ENCODE peak calls at places on chromosomes 3 and 15, in five cellular contexts. One of them, this sample, is unnamed.

GRCh38 chr3:143697975-143698374 is 150.3 kb downstream of the SLC9A9 start:
- DNase-seq in mucosa of descending colon: no peak
- DNase-seq in sigmoid colon: no peak
- DNase-seq in heart left ventricle: no peak
- DNase-seq in body of pancreas: no peak
- DNase-seq in this sample: no peak

GRCh38 chr3:194259982-194260856 is 90.9 kb downstream of the CPN2 start:
- DNase-seq in mucosa of descending colon: no peak
- DNase-seq in sigmoid colon: no peak
- DNase-seq in heart left ventricle: no peak
- DNase-seq in body of pancreas: no peak
- DNase-seq in this sample: no peak

GRCh38 chr3:150030841-150031240 is 60.1 kb upstream of the PFN2 start:
- DNase-seq in mucosa of descending colon: no peak
- DNase-seq in sigmoid colon: no peak
- DNase-seq in heart left ventricle: no peak
- DNase-seq in body of pancreas: no peak
- DNase-seq in this sample: no peak

GRCh38 chr15:72474466-72474911 is 359 bp downstream of the ARIH1 start:
- DNase-seq in mucosa of descending colon: no peak
- DNase-seq in sigmoid colon: no peak
- DNase-seq in heart left ventricle: peak; percentile 73
- DNase-seq in body of pancreas: no peak
- DNase-seq in this sample: peak; percentile 50

GRCh38 chr3:129014148-129014547 is 13.0 kb downstream of the EFCC1 start:
- DNase-seq in mucosa of descending colon: peak; percentile 52
- DNase-seq in sigmoid colon: no peak
- DNase-seq in heart left ventricle: peak; percentile 76
- DNase-seq in body of pancreas: no peak
- DNase-seq in this sample: no peak

GRCh38 chr15:62644874-62645755 is 397.4 kb upstream of the TPM1 start:
- DNase-seq in mucosa of descending colon: no peak
- DNase-seq in sigmoid colon: no peak
- DNase-seq in heart left ventricle: no peak
- DNase-seq in body of pancreas: no peak
- DNase-seq in this sample: no peak

GRCh38 chr15:75723171-75723846 is 10.7 kb upstream of the CSPG4 start:
- DNase-seq in mucosa of descending colon: peak; percentile 22
- DNase-seq in sigmoid colon: peak; percentile 72
- DNase-seq in heart left ventricle: no peak
- DNase-seq in body of pancreas: no peak
- DNase-seq in this sample: no peak

GRCh38 chr3:12906141-12906915 is 65.0 kb upstream of the RPL32 start:
- DNase-seq in mucosa of descending colon: peak; percentile 37
- DNase-seq in sigmoid colon: no peak
- DNase-seq in heart left ventricle: peak; percentile 56
- DNase-seq in body of pancreas: no peak
- DNase-seq in this sample: peak; percentile 61

GRCh38 chr3:13836658-13837587 is 42.9 kb downstream of the WNT7A start:
- DNase-seq in mucosa of descending colon: no peak
- DNase-seq in sigmoid colon: no peak
- DNase-seq in heart left ventricle: no peak
- DNase-seq in body of pancreas: no peak
- DNase-seq in this sample: no peak

GRCh38 chr3:66047321-66048050 is 8.8 kb upstream of the MAGI1 start:
- DNase-seq in mucosa of descending colon: no peak
- DNase-seq in sigmoid colon: no peak
- DNase-seq in heart left ventricle: no peak
- DNase-seq in body of pancreas: no peak
- DNase-seq in this sample: no peak

GRCh38 chr3:39900462-39901002 is 91.1 kb downstream of the MYRIP start:
- DNase-seq in mucosa of descending colon: no peak
- DNase-seq in sigmoid colon: no peak
- DNase-seq in heart left ventricle: no peak
- DNase-seq in body of pancreas: no peak
- DNase-seq in this sample: no peak

GRCh38 chr3:160577551-160578195 is 12.3 kb upstream of the KPNA4 start:
- DNase-seq in mucosa of descending colon: no peak
- DNase-seq in sigmoid colon: no peak
- DNase-seq in heart left ventricle: no peak
- DNase-seq in body of pancreas: peak; percentile 31
- DNase-seq in this sample: no peak

GRCh38 chr3:124847863-124848262 is 39.3 kb downstream of the ITGB5 start:
- DNase-seq in mucosa of descending colon: no peak
- DNase-seq in sigmoid colon: no peak
- DNase-seq in heart left ventricle: no peak
- DNase-seq in body of pancreas: no peak
- DNase-seq in this sample: no peak

GRCh38 chr3:11140054-11140712 is 14.1 kb upstream of the HRH1 start:
- DNase-seq in mucosa of descending colon: peak; percentile 63
- DNase-seq in sigmoid colon: no peak
- DNase-seq in heart left ventricle: no peak
- DNase-seq in body of pancreas: no peak
- DNase-seq in this sample: peak; percentile 74

GRCh38 chr15:34366271-34367043 is 539 bp downstream of the LPCAT4 start:
- DNase-seq in mucosa of descending colon: peak; percentile 90
- DNase-seq in sigmoid colon: peak; percentile 81
- DNase-seq in heart left ventricle: peak; percentile 81
- DNase-seq in body of pancreas: peak; percentile 77
- DNase-seq in this sample: peak; percentile 78

GRCh38 chr3:32249184-32249782 is 10.8 kb downstream of the CMTM8 start:
- DNase-seq in mucosa of descending colon: no peak
- DNase-seq in sigmoid colon: no peak
- DNase-seq in heart left ventricle: no peak
- DNase-seq in body of pancreas: no peak
- DNase-seq in this sample: no peak

GRCh38 chr15:44087578-44088190 is 107.4 kb downstream of the FRMD5 start:
- DNase-seq in mucosa of descending colon: no peak
- DNase-seq in sigmoid colon: no peak
- DNase-seq in heart left ventricle: no peak
- DNase-seq in body of pancreas: no peak
- DNase-seq in this sample: no peak

GRCh38 chr3:146026547-146026946 is 134.4 kb downstream of the PLOD2 start:
- DNase-seq in mucosa of descending colon: no peak
- DNase-seq in sigmoid colon: no peak
- DNase-seq in heart left ventricle: no peak
- DNase-seq in body of pancreas: no peak
- DNase-seq in this sample: no peak
- TF ChIP-seq CTCF in mucosa of descending colon: no peak
- TF ChIP-seq CTCF in sigmoid colon: no peak
- TF ChIP-seq CTCF in heart left ventricle: no peak
- TF ChIP-seq CTCF in body of pancreas: no peak
- TF ChIP-seq CTCF in this sample: no peak

GRCh38 chr15:95698230-95698629 is 632.3 kb upstream of the NR2F2 start:
- DNase-seq in mucosa of descending colon: no peak
- DNase-seq in sigmoid colon: no peak
- DNase-seq in heart left ventricle: no peak
- DNase-seq in body of pancreas: no peak
- DNase-seq in this sample: no peak

GRCh38 chr15:95699578-95699977 is 630.9 kb upstream of the NR2F2 start:
- DNase-seq in mucosa of descending colon: no peak
- DNase-seq in sigmoid colon: no peak
- DNase-seq in heart left ventricle: no peak
- DNase-seq in body of pancreas: no peak
- DNase-seq in this sample: no peak

GRCh38 chr15:95693917-95694316 is 636.6 kb upstream of the NR2F2 start:
- DNase-seq in mucosa of descending colon: no peak
- DNase-seq in sigmoid colon: no peak
- DNase-seq in heart left ventricle: no peak
- DNase-seq in body of pancreas: no peak
- DNase-seq in this sample: no peak

GRCh38 chr15:95701410-95701809 is 629.1 kb upstream of the NR2F2 start:
- DNase-seq in mucosa of descending colon: no peak
- DNase-seq in sigmoid colon: no peak
- DNase-seq in heart left ventricle: no peak
- DNase-seq in body of pancreas: no peak
- DNase-seq in this sample: no peak

DNA sequence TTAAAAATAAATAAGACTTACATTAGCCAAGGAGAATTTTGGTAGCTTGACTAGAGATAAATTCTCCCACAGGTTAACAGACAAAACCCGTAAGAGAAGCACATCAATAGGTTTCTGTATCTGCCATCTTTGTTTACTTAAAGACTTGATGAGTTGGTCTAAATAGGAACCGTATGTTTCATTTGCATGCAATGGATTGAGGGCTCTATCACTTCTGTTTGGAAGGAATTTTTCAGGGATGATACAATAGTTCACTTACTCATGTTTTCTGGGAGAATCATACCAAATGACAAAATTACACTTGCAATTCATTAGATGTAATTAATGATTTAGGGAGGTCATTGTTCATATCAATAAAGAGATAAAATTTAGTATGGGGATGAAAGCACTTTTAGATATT is 631.5 kb upstream of the NR2F2 start:
- DNase-seq in mucosa of descending colon: no peak
- DNase-seq in sigmoid colon: no peak
- DNase-seq in heart left ventricle: no peak
- DNase-seq in body of pancreas: no peak
- DNase-seq in this sample: no peak
- H3K9me3 ChIP-seq in mucosa of descending colon: peaks cover 60% of the 10 kb centered on the region
- H3K9me3 ChIP-seq in sigmoid colon: peaks cover 9% of the 10 kb centered on the region
- H3K9me3 ChIP-seq in heart left ventricle: peaks cover 21% of the 10 kb centered on the region
- H3K9me3 ChIP-seq in body of pancreas: peaks cover 28% of the 10 kb centered on the region
- H3K9me3 ChIP-seq in this sample: no peaks in the 10 kb centered on the region

GRCh38 chr3:60755094-60755493 is 496.2 kb downstream of the FHIT start:
- DNase-seq in mucosa of descending colon: no peak
- DNase-seq in sigmoid colon: no peak
- DNase-seq in heart left ventricle: no peak
- DNase-seq in body of pancreas: no peak
- DNase-seq in this sample: no peak
- TF ChIP-seq CTCF in mucosa of descending colon: no peak
- TF ChIP-seq CTCF in sigmoid colon: no peak
- TF ChIP-seq CTCF in heart left ventricle: no peak
- TF ChIP-seq CTCF in body of pancreas: peak; percentile 24
- TF ChIP-seq CTCF in this sample: no peak

DNA sequence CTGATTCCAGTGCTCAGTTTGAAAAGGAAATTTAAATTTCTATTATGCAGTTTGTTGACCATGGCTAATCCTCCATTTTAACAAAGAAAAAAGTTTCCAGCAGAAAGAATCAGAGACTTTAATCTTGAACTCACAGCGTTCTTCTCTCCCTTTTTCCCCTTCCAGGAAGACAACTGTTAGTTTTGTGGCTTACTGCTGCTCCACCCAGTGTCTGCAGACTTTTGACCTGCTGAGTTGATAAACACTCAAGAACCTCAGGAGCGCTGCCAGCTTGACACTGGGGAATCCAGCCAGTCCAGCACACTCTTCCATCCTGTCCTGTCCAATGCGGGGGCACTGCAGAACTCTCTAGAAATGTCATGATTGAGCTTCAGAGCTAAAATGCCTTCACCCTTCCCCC is 134.6 kb downstream of the LRRC28 start:
- DNase-seq in mucosa of descending colon: peak; percentile 76
- DNase-seq in sigmoid colon: no peak
- DNase-seq in heart left ventricle: peak; percentile 72
- DNase-seq in body of pancreas: peak; percentile 33
- DNase-seq in this sample: no peak
- H3K9me3 ChIP-seq in mucosa of descending colon: no peaks in the 10 kb centered on the region
- H3K9me3 ChIP-seq in sigmoid colon: no peaks in the 10 kb centered on the region
- H3K9me3 ChIP-seq in heart left ventricle: no peaks in the 10 kb centered on the region
- H3K9me3 ChIP-seq in body of pancreas: no peaks in the 10 kb centered on the region
- H3K9me3 ChIP-seq in this sample: no peaks in the 10 kb centered on the region

This sample was measured in left lung.